ENCODE peak calls at places on chromosomes 16 and 17, in ten cellular contexts. One of them, this sample, is unnamed.

GRCh38 chr16:29824589-29825144 is 4.4 kb downstream of the MVP start:
- DNase-seq in iPS DF 6.9: no peak
- DNase-seq in cardiac fibroblast: peak; percentile 73
- DNase-seq in heart right ventricle: no peak
- DNase-seq in adrenal gland: peak; percentile 47
- DNase-seq in A673: no peak
- DNase-seq in AG04450: peak; percentile 65
- DNase-seq in GM23248: peak; percentile 82
- DNase-seq in fibroblast of villous mesenchyme: peak; percentile 80
- DNase-seq in AG09309: no peak
- DNase-seq in this sample: no peak

GRCh38 chr17:29597361-29598172 is 4.6 kb downstream of the ANKRD13B start:
- DNase-seq in GM23248: no peak
- DNase-seq in AG04450: no peak
- DNase-seq in A673: no peak
- DNase-seq in adrenal gland: no peak
- DNase-seq in cardiac fibroblast: no peak
- DNase-seq in heart right ventricle: peak; percentile 4
- DNase-seq in fibroblast of villous mesenchyme: no peak
- DNase-seq in iPS DF 6.9: no peak
- DNase-seq in AG09309: no peak
- DNase-seq in this sample: no peak

GRCh38 chr17:29720471-29720990 is 97.8 kb upstream of the CORO6 start:
- DNase-seq in GM23248: no peak
- DNase-seq in fibroblast of villous mesenchyme: no peak
- DNase-seq in adrenal gland: no peak
- DNase-seq in AG09309: no peak
- DNase-seq in A673: peak; percentile 22
- DNase-seq in AG04450: no peak
- DNase-seq in heart right ventricle: no peak
- DNase-seq in cardiac fibroblast: no peak
- DNase-seq in iPS DF 6.9: no peak
- DNase-seq in this sample: no peak

GRCh38 chr17:78255953-78256704 is 24.7 kb downstream of the TMEM235 start:
- DNase-seq in iPS DF 6.9: no peak
- DNase-seq in fibroblast of villous mesenchyme: no peak
- DNase-seq in adrenal gland: no peak
- DNase-seq in AG04450: no peak
- DNase-seq in A673: no peak
- DNase-seq in heart right ventricle: no peak
- DNase-seq in GM23248: no peak
- DNase-seq in cardiac fibroblast: no peak
- DNase-seq in AG09309: no peak
- DNase-seq in this sample: peak; percentile 33

GRCh38 chr16:50532576-50532975 is 15.6 kb upstream of the NKD1 start:
- DNase-seq in heart right ventricle: no peak
- DNase-seq in AG09309: no peak
- DNase-seq in adrenal gland: no peak
- DNase-seq in A673: no peak
- DNase-seq in GM23248: no peak
- DNase-seq in fibroblast of villous mesenchyme: no peak
- DNase-seq in AG04450: no peak
- DNase-seq in iPS DF 6.9: no peak
- DNase-seq in cardiac fibroblast: no peak
- DNase-seq in this sample: no peak

GRCh38 chr17:61442878-61443474 is 9.2 kb upstream of the TBX4 start:
- DNase-seq in cardiac fibroblast: no peak
- DNase-seq in AG09309: no peak
- DNase-seq in A673: no peak
- DNase-seq in fibroblast of villous mesenchyme: no peak
- DNase-seq in adrenal gland: no peak
- DNase-seq in AG04450: no peak
- DNase-seq in GM23248: no peak
- DNase-seq in heart right ventricle: no peak
- DNase-seq in iPS DF 6.9: no peak
- DNase-seq in this sample: no peak

GRCh38 chr16:11331967-11332366 is 13.3 kb upstream of the RMI2 start:
- DNase-seq in cardiac fibroblast: no peak
- DNase-seq in fibroblast of villous mesenchyme: no peak
- DNase-seq in GM23248: no peak
- DNase-seq in heart right ventricle: no peak
- DNase-seq in adrenal gland: no peak
- DNase-seq in AG04450: no peak
- DNase-seq in AG09309: no peak
- DNase-seq in iPS DF 6.9: no peak
- DNase-seq in A673: no peak
- DNase-seq in this sample: no peak

GRCh38 chr17:63116967-63117366 is 150.9 kb downstream of the TANC2 start:
- DNase-seq in heart right ventricle: no peak
- DNase-seq in A673: peak; percentile 4
- DNase-seq in AG09309: no peak
- DNase-seq in iPS DF 6.9: no peak
- DNase-seq in fibroblast of villous mesenchyme: peak; percentile 12
- DNase-seq in AG04450: no peak
- DNase-seq in cardiac fibroblast: peak; percentile 29
- DNase-seq in adrenal gland: no peak
- DNase-seq in GM23248: peak; percentile 39
- DNase-seq in this sample: no peak

GRCh38 chr16:68283840-68284595 is 19.7 kb downstream of the SLC7A6 start:
- DNase-seq in fibroblast of villous mesenchyme: peak; percentile 66
- DNase-seq in heart right ventricle: no peak
- DNase-seq in iPS DF 6.9: no peak
- DNase-seq in cardiac fibroblast: no peak
- DNase-seq in A673: no peak
- DNase-seq in adrenal gland: no peak
- DNase-seq in GM23248: no peak
- DNase-seq in AG09309: no peak
- DNase-seq in AG04450: no peak
- DNase-seq in this sample: no peak

GRCh38 chr17:57160624-57161023 is 75.6 kb downstream of the AKAP1 start:
- DNase-seq in AG04450: no peak
- DNase-seq in AG09309: no peak
- DNase-seq in heart right ventricle: no peak
- DNase-seq in iPS DF 6.9: no peak
- DNase-seq in A673: no peak
- DNase-seq in fibroblast of villous mesenchyme: no peak
- DNase-seq in cardiac fibroblast: no peak
- DNase-seq in adrenal gland: no peak
- DNase-seq in GM23248: no peak
- DNase-seq in this sample: no peak

GRCh38 chr16:57538235-57538711 is 1.9 kb upstream of the CCDC102A start:
- DNase-seq in AG09309: no peak
- DNase-seq in A673: no peak
- DNase-seq in adrenal gland: no peak
- DNase-seq in cardiac fibroblast: no peak
- DNase-seq in iPS DF 6.9: no peak
- DNase-seq in AG04450: no peak
- DNase-seq in fibroblast of villous mesenchyme: no peak
- DNase-seq in heart right ventricle: peak; percentile 1
- DNase-seq in GM23248: no peak
- DNase-seq in this sample: no peak

GRCh38 chr16:68287276-68288251 is 23.2 kb downstream of the SLC7A6OS start:
- DNase-seq in AG09309: peak; percentile 71
- DNase-seq in fibroblast of villous mesenchyme: peak; percentile 84
- DNase-seq in A673: no peak
- DNase-seq in GM23248: peak; percentile 98
- DNase-seq in iPS DF 6.9: no peak
- DNase-seq in cardiac fibroblast: peak; percentile 93
- DNase-seq in adrenal gland: peak; percentile 90
- DNase-seq in heart right ventricle: peak; percentile 68
- DNase-seq in AG04450: no peak
- DNase-seq in this sample: peak; percentile 35

GRCh38 chr17:82154881-82155331 is 56.9 kb upstream of the FASN start:
- DNase-seq in AG09309: no peak
- DNase-seq in heart right ventricle: no peak
- DNase-seq in iPS DF 6.9: no peak
- DNase-seq in adrenal gland: no peak
- DNase-seq in AG04450: no peak
- DNase-seq in GM23248: no peak
- DNase-seq in cardiac fibroblast: no peak
- DNase-seq in A673: no peak
- DNase-seq in fibroblast of villous mesenchyme: no peak
- DNase-seq in this sample: no peak

GRCh38 chr16:77214411-77215138 is 15.4 kb downstream of the SYCE1L start:
- DNase-seq in adrenal gland: no peak
- DNase-seq in GM23248: no peak
- DNase-seq in iPS DF 6.9: no peak
- DNase-seq in AG04450: no peak
- DNase-seq in A673: no peak
- DNase-seq in heart right ventricle: no peak
- DNase-seq in cardiac fibroblast: no peak
- DNase-seq in fibroblast of villous mesenchyme: no peak
- DNase-seq in AG09309: no peak
- DNase-seq in this sample: no peak

DNA sequence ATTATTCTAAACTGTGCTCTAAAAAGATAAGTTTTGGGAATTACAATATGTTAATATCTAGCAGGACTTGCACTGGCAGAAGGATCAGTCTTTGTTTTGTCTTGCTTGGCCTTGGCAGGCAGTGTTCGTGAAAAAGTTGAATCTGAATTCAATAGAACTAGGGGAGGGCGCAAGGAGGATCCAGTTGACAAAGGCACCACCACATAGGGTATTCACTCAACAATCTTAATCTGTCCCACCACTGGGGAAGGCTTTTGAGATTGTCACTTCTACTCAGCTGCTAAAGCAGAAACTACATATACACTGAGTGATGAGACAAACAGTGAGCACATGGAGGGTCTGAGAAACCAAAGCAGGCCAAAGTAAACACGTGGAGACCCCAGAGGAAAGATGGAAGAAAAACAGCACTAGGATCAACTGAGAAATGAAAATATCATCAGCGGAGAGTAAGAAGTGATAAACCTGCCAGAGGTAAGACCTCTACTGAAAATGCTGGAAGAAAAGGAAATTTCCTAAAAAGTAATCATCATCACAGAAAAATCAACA is 2.4 kb downstream of the AMFR start:
- DNase-seq in AG04450: no peak
- DNase-seq in cardiac fibroblast: no peak
- DNase-seq in A673: no peak
- DNase-seq in heart right ventricle: no peak
- DNase-seq in GM23248: no peak
- DNase-seq in iPS DF 6.9: no peak
- DNase-seq in adrenal gland: no peak
- DNase-seq in fibroblast of villous mesenchyme: no peak
- DNase-seq in AG09309: no peak
- DNase-seq in this sample: no peak
- H3K4me3 ChIP-seq in AG04450: peak overlapping the region; percentile 3
- H3K4me3 ChIP-seq in cardiac fibroblast: no peak overlapping the region
- H3K4me3 ChIP-seq in A673: no peak overlapping the region
- H3K4me3 ChIP-seq in heart right ventricle: no peak overlapping the region
- H3K4me3 ChIP-seq in GM23248: peak overlapping the region; percentile 95
- H3K4me3 ChIP-seq in iPS DF 6.9: no peak overlapping the region
- H3K4me3 ChIP-seq in adrenal gland: no peak overlapping the region
- H3K4me3 ChIP-seq in fibroblast of villous mesenchyme: no peak overlapping the region
- H3K4me3 ChIP-seq in AG09309: no peak overlapping the region
- H3K4me3 ChIP-seq in this sample: no peak overlapping the region

GRCh38 chr17:48541574-48542113 is 3.3 kb downstream of the HOXB2 start:
- DNase-seq in adrenal gland: peak; percentile 65
- DNase-seq in AG04450: no peak
- DNase-seq in A673: peak; percentile 78
- DNase-seq in iPS DF 6.9: no peak
- DNase-seq in heart right ventricle: peak; percentile 45
- DNase-seq in fibroblast of villous mesenchyme: peak; percentile 42
- DNase-seq in GM23248: peak; percentile 88
- DNase-seq in cardiac fibroblast: peak; percentile 75
- DNase-seq in AG09309: no peak
- DNase-seq in this sample: peak; percentile 10
- H3K4me3 ChIP-seq in adrenal gland: peak overlapping the region; percentile 25
- H3K4me3 ChIP-seq in AG04450: peak overlapping the region; percentile 87
- H3K4me3 ChIP-seq in A673: peak overlapping the region; percentile 85
- H3K4me3 ChIP-seq in iPS DF 6.9: peak overlapping the region; percentile 39
- H3K4me3 ChIP-seq in heart right ventricle: peak overlapping the region; percentile 58
- H3K4me3 ChIP-seq in fibroblast of villous mesenchyme: peak overlapping the region; percentile 72
- H3K4me3 ChIP-seq in GM23248: peak overlapping the region; percentile 95
- H3K4me3 ChIP-seq in cardiac fibroblast: peak overlapping the region; percentile 64
- H3K4me3 ChIP-seq in AG09309: peak overlapping the region; percentile 64
- H3K4me3 ChIP-seq in this sample: peak overlapping the region; percentile 54

DNA sequence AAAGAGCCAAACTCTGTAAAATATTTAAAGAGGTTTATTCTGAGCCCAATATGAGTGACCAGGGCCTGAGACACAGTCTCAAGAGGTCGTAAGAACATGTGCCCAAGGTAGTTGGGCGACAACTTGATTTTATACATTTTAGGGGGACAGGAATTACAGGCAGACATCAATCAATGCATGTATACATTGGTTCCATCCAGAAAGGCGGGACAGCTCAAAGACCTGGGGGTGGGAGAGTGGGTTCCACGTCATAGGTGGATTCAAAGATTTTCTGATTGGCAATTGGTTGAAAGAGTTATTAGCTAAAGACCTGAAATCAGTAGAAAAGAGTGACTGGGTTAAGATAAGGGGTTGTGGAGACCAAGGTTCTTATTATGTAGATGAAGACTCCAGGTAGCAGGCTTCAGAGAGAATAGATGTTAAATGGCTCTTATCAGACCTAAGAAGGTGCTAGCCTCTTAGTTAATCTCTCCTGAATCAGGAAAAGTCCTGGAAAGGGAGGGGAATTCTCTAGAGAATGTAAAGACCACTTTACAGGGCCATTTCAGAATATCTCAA is 32.4 kb downstream of the HSBP1 start:
- DNase-seq in cardiac fibroblast: no peak
- DNase-seq in GM23248: no peak
- DNase-seq in A673: no peak
- DNase-seq in heart right ventricle: no peak
- DNase-seq in iPS DF 6.9: no peak
- DNase-seq in AG09309: no peak
- DNase-seq in fibroblast of villous mesenchyme: no peak
- DNase-seq in AG04450: no peak
- DNase-seq in adrenal gland: no peak
- DNase-seq in this sample: no peak
- H3K4me3 ChIP-seq in cardiac fibroblast: no peak overlapping the region
- H3K4me3 ChIP-seq in GM23248: no peak overlapping the region
- H3K4me3 ChIP-seq in A673: no peak overlapping the region
- H3K4me3 ChIP-seq in heart right ventricle: no peak overlapping the region
- H3K4me3 ChIP-seq in iPS DF 6.9: no peak overlapping the region
- H3K4me3 ChIP-seq in AG09309: no peak overlapping the region
- H3K4me3 ChIP-seq in fibroblast of villous mesenchyme: no peak overlapping the region
- H3K4me3 ChIP-seq in AG04450: no peak overlapping the region
- H3K4me3 ChIP-seq in adrenal gland: no peak overlapping the region
- H3K4me3 ChIP-seq in this sample: no peak overlapping the region

DNA sequence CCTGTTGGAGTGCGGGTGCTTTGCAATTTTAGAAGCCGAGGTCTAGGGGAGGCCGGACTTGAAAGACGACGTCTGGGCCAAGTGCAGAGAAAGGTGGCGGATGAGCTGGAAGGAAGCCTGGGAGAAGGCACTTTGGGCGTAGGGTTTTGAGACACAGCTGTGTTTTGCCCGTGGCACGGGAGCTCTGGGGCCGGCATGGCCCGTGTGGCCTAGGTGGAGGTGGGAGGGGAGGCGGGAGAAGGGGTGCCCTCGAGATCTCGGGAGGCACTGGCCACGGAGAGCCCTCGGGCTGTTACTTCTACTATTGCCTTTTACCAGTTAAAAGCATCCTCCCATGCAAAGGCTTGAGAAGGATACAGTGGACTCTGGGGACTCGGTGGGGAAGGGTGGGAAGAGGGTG is 161.9 kb downstream of the FOXL1 start:
- DNase-seq in cardiac fibroblast: no peak
- DNase-seq in fibroblast of villous mesenchyme: no peak
- DNase-seq in heart right ventricle: no peak
- DNase-seq in GM23248: no peak
- DNase-seq in iPS DF 6.9: no peak
- DNase-seq in adrenal gland: no peak
- DNase-seq in A673: no peak
- DNase-seq in AG09309: no peak
- DNase-seq in AG04450: no peak
- DNase-seq in this sample: no peak
- H3K4me3 ChIP-seq in cardiac fibroblast: no peak overlapping the region
- H3K4me3 ChIP-seq in fibroblast of villous mesenchyme: no peak overlapping the region
- H3K4me3 ChIP-seq in heart right ventricle: no peak overlapping the region
- H3K4me3 ChIP-seq in GM23248: no peak overlapping the region
- H3K4me3 ChIP-seq in iPS DF 6.9: no peak overlapping the region
- H3K4me3 ChIP-seq in adrenal gland: no peak overlapping the region
- H3K4me3 ChIP-seq in A673: no peak overlapping the region
- H3K4me3 ChIP-seq in AG09309: no peak overlapping the region
- H3K4me3 ChIP-seq in AG04450: no peak overlapping the region
- H3K4me3 ChIP-seq in this sample: no peak overlapping the region